ENCODE peak calls at places on chromosome 11, in six cellular contexts. G is neural progenitor cell, V is pancreas, F is kidney, U is GM23338, L is SJSA1. K is an unnamed sample.

GRCh38 chr11:74725701-74726100 is 5.5 kb downstream of the CHRDL2 start:
- DNase-seq in L (peak; percentile 49), F (no peak), V (no peak), G (no peak), U (no peak), K (no peak)

GRCh38 chr11:128346808-128347207 is 240.6 kb downstream of the ETS1 start:
- DNase-seq in V (no peak), G (no peak), U (no peak), L (no peak), F (no peak), K (no peak)

GRCh38 chr11:115657586-115657985 is 153.4 kb upstream of the CADM1 start:
- DNase-seq in U (no peak), G (no peak), L (no peak), F (no peak), V (no peak), K (no peak)

GRCh38 chr11:67465190-67465522 is 3.9 kb downstream of the TMEM134 start:
- DNase-seq in L (no peak), G (no peak), F (no peak), V (no peak), U (peak; percentile 32), K (no peak)

GRCh38 chr11:38543951-38544350 is 1945.9 kb upstream of the RAG2 start:
- DNase-seq in F (no peak), V (no peak), G (no peak), L (no peak), U (no peak), K (no peak)

GRCh38 chr11:69880803-69881445 is 61.7 kb upstream of the FGF3 start:
- DNase-seq in G (no peak), U (no peak), V (no peak), L (no peak), F (peak; percentile 29), K (no peak)

GRCh38 chr11:124069429-124070401 is 28.6 kb upstream of the OR10G7 start:
- DNase-seq in G (peak; percentile 86), V (peak; percentile 23), U (peak; percentile 86), L (peak; percentile 62), F (peak; percentile 66), K (no peak)

GRCh38 chr11:5618807-5619206 is 6.0 kb upstream of the TRIM34 start:
- DNase-seq in G (no peak), U (no peak), F (no peak), V (no peak), L (no peak), K (no peak)

GRCh38 chr11:124517314-124517713 is 26.1 kb downstream of the OR8B12 start:
- DNase-seq in U (no peak), V (no peak), F (no peak), G (no peak), L (no peak), K (no peak)

GRCh38 chr11:19939415-19939929 is 220.8 kb downstream of the DBX1 start:
- DNase-seq in U (no peak), G (no peak), L (no peak), V (no peak), F (no peak), K (peak; percentile 51)

GRCh38 chr11:119702261-119702591 is 26.8 kb downstream of the NECTIN1 start:
- DNase-seq in F (no peak), L (no peak), V (no peak), G (no peak), U (no peak), K (no peak)

GRCh38 chr11:71565263-71565662 is at the start of gene KRTAP5-10:
- DNase-seq in V (no peak), U (no peak), L (no peak), F (no peak), G (no peak), K (no peak)

GRCh38 chr11:50037282-50037681 is 4.6 kb downstream of the OR4C45 start:
- DNase-seq in V (no peak), L (no peak), G (no peak), F (no peak), U (no peak), K (no peak)

GRCh38 chr11:104254347-104254746 is 90.4 kb upstream of the PDGFD start:
- DNase-seq in F (no peak), V (peak; percentile 28), G (peak; percentile 85), L (no peak), U (peak; percentile 92), K (no peak)

GRCh38 chr11:57776101-57776511 is 14.5 kb downstream of the CTNND1 start:
- DNase-seq in L (peak; percentile 52), V (no peak), F (no peak), U (peak; percentile 83), G (peak; percentile 69), K (no peak)

GRCh38 chr11:16226245-16226644 is 130.1 kb downstream of the SOX6 start:
- DNase-seq in V (peak; percentile 53), U (no peak), G (no peak), F (peak; percentile 74), L (peak; percentile 57), K (no peak)

GRCh38 chr11:73480677-73481076 is 104.5 kb downstream of the RELT start:
- DNase-seq in G (no peak), V (no peak), F (no peak), U (no peak), L (no peak), K (no peak)

GRCh38 chr11:6926208-6927029 is at the start of gene ZNF215:
- DNase-seq in G (peak; percentile 92), L (no peak), U (peak; percentile 96), V (peak; percentile 78), F (peak; percentile 87), K (peak; percentile 19)

GRCh38 chr11:32366671-32367070 is 68.7 kb downstream of the WT1 start:
- DNase-seq in U (no peak), G (no peak), L (no peak), V (no peak), F (no peak), K (no peak)

GRCh38 chr11:46918087-46918751 is at the start of gene LRP4:
- DNase-seq in L (no peak), F (peak; percentile 78), U (peak; percentile 73), V (peak; percentile 71), G (peak; percentile 82), K (no peak)

GRCh38 chr11:131770801-131771200 is 400.4 kb downstream of the NTM start:
- DNase-seq in L (no peak), G (no peak), U (no peak), V (no peak), F (no peak), K (no peak)

GRCh38 chr11:88139865-88140264 is 35.4 kb downstream of the RAB38 start:
- DNase-seq in G (no peak), U (no peak), L (no peak), F (no peak), V (no peak), K (no peak)

GRCh38 chr11:32884770-32885384 is 7.7 kb upstream of the QSER1 start:
- DNase-seq in G (no peak), L (no peak), V (no peak), F (no peak), U (peak; percentile 60), K (no peak)

GRCh38 chr11:123409456-123409801 is 20.6 kb upstream of the GRAMD1B start:
- DNase-seq in L (no peak), U (no peak), V (no peak), F (no peak), G (no peak), K (no peak)

GRCh38 chr11:94154095-94154856 is 25.6 kb downstream of the PANX1 start:
- DNase-seq in G (no peak), U (no peak), L (no peak), F (no peak), V (no peak), K (no peak)
- H3K4me1 ChIP-seq in G (peaks cover 11% of the 10 kb centered on the region), U (peaks cover 36% of the 10 kb centered on the region), L (peaks cover 16% of the 10 kb centered on the region), F (peaks cover 8% of the 10 kb centered on the region), V (peaks cover 17% of the 10 kb centered on the region), K (peaks cover 41% of the 10 kb centered on the region)

DNA sequence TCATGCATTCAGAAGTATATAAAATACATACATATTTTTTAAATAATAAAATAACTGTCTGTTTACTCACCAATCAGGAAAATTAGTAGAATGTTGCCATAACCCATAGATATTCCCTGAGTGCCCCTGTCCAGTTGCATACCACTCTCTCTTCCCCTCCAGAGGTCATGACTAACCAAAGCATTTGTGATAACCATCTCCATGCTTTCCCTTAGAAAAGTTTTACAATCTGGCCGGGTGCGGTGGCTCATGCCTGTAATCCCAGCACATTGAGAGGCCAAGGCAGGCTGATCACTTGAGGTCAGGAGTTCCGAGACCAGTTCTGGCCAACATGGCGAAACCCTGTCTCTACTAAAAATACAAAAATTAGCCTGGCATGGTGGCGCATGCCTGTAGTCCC is 33.2 kb upstream of the LDHA start:
- DNase-seq in V (no peak), G (no peak), U (no peak), L (no peak), F (no peak), K (no peak)
- H3K4me3 ChIP-seq in V (no peak overlapping the region), G (no peak overlapping the region), U (no peak overlapping the region), L (no peak overlapping the region), F (no peak overlapping the region), K (no peak overlapping the region)

GRCh38 chr11:11845066-11845465 is 3.3 kb downstream of the USP47 start:
- DNase-seq in V (no peak), G (no peak), F (no peak), L (no peak), U (peak; percentile 65), K (no peak)
- H3K4me1 ChIP-seq in V (peaks cover 56% of the 10 kb centered on the region), G (peaks cover 39% of the 10 kb centered on the region), F (peaks cover 14% of the 10 kb centered on the region), L (peaks cover 22% of the 10 kb centered on the region), U (peaks cover 43% of the 10 kb centered on the region), K (peaks cover 53% of the 10 kb centered on the region)

GRCh38 chr11:76551400-76551799 is 106.6 kb downstream of the EMSY start:
- DNase-seq in V (no peak), G (no peak), L (no peak), F (no peak), U (no peak), K (no peak)

GRCh38 chr11:76554767-76555166 is 109.9 kb downstream of the EMSY start:
- DNase-seq in L (no peak), G (no peak), U (no peak), F (no peak), V (no peak), K (no peak)

GRCh38 chr11:76550781-76551180 is 106.0 kb downstream of the EMSY start:
- DNase-seq in L (no peak), F (no peak), G (no peak), U (no peak), V (no peak), K (no peak)

GRCh38 chr11:76552987-76553386 is 108.2 kb downstream of the EMSY start:
- DNase-seq in U (no peak), V (no peak), G (no peak), L (no peak), F (no peak), K (no peak)

DNA sequence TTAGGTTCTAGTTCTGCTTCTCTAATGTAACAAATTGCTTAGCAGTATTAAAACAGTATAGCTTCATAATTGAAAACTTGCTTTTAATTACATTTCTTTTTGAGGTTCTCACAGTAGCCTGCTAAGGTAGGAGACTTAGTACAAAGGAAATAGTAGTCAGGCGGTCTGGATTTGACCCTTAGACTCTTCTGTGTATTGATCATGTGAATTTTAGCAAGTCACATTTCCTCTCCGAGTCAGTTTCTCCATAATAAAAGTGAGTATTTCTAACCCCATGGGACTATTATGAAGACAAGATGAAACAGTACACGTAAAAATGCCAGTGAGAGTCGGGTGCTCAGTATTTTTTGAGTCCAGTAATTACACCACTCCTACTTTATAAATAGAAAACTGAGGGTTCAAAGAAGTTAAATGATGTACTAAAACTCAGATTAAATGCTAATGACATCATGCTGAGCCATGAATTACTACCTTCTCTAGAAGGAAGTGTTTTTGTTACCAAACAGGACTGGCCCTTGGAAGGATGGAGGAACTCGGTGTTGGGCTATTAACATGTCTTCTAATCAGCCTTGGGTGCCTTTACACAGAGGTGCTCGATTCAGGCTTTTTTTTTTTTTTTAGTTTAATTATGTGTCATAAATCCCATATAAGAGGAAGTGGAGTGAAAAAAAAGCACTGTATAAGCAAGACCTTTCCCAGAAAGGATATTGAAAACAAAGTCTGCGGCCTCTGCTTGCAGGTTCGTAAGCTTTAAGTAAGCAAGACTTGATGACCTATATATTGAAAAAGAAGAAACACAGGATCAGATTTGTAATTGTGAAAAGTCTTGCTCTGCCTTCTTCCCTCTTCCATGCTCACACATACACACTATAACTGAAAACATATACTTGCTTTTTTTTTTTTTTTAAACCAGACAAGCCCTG is 109.0 kb downstream of the EMSY start:
- DNase-seq in F (no peak), V (no peak), U (no peak), L (no peak), G (no peak), K (no peak)
- H3K4me3 ChIP-seq in F (no peak overlapping the region), V (no peak overlapping the region), U (no peak overlapping the region), L (no peak overlapping the region), G (no peak overlapping the region), K (no peak overlapping the region)

K was measured in ascending aorta.